ENCODE peak calls at places on chromosomes 4 and X, in four cellular contexts. C, Y, E and V are unnamed samples.
A peak's percentile ranks its signal among the peaks of the same experiment; 100 is the strongest.

GRCh38 chrX:136205882-136206281 is 45.3 kb downstream of the MAP7D3 start:
- DNase-seq in C (no peak), Y (no peak), E (no peak), V (no peak)

GRCh38 chr4:2855584-2855983 is 11.9 kb downstream of the ADD1 start:
- DNase-seq in C (no peak), Y (no peak), E (no peak), V (no peak)

GRCh38 chr4:141912831-141913230 is 276.4 kb downstream of the IL15 start:
- DNase-seq in C (no peak), Y (no peak), E (no peak), V (peak; percentile 20)

GRCh38 chrX:12570859-12571501 is 220.2 kb upstream of the PRPS2 start:
- DNase-seq in C (no peak), Y (no peak), E (no peak), V (no peak)

GRCh38 chrX:130523460-130524394 is 121.9 kb downstream of the RBMX2 start:
- DNase-seq in C (peak; percentile 26), Y (no peak), E (peak; percentile 2), V (peak; percentile 22)

GRCh38 chr4:109419679-109420078 is 13.9 kb upstream of the SEC24B start:
- DNase-seq in C (peak; percentile 28), Y (no peak), E (peak; percentile 36), V (no peak)

GRCh38 chr4:36590343-36590742 is 308.9 kb downstream of the DTHD1 start:
- DNase-seq in C (no peak), Y (no peak), E (no peak), V (no peak)

GRCh38 chr4:90118547-90119211 is 8.5 kb upstream of the CCSER1 start:
- DNase-seq in C (no peak), Y (no peak), E (no peak), V (no peak)

GRCh38 chrX:42028113-42028512 is 104.8 kb upstream of the CASK start:
- DNase-seq in C (no peak), Y (no peak), E (no peak), V (no peak)

GRCh38 chr4:148951346-148951745 is 509.1 kb upstream of the NR3C2 start:
- DNase-seq in C (no peak), Y (no peak), E (no peak), V (no peak)

GRCh38 chr4:46389301-46389761 is 597 bp downstream of the GABRA2 start:
- DNase-seq in C (no peak), Y (no peak), E (no peak), V (no peak)

GRCh38 chr4:185925910-185926360 is 113.9 kb upstream of the SORBS2 start:
- DNase-seq in C (no peak), Y (no peak), E (no peak), V (no peak)

GRCh38 chr4:88352062-88352461 is 26.6 kb upstream of the HERC6 start:
- DNase-seq in C (no peak), Y (no peak), E (peak; percentile 74), V (no peak)

GRCh38 chr4:172850838-172851237 is 317.8 kb upstream of the GALNT7 start:
- DNase-seq in C (no peak), Y (no peak), E (peak; percentile 92), V (no peak)

DNA sequence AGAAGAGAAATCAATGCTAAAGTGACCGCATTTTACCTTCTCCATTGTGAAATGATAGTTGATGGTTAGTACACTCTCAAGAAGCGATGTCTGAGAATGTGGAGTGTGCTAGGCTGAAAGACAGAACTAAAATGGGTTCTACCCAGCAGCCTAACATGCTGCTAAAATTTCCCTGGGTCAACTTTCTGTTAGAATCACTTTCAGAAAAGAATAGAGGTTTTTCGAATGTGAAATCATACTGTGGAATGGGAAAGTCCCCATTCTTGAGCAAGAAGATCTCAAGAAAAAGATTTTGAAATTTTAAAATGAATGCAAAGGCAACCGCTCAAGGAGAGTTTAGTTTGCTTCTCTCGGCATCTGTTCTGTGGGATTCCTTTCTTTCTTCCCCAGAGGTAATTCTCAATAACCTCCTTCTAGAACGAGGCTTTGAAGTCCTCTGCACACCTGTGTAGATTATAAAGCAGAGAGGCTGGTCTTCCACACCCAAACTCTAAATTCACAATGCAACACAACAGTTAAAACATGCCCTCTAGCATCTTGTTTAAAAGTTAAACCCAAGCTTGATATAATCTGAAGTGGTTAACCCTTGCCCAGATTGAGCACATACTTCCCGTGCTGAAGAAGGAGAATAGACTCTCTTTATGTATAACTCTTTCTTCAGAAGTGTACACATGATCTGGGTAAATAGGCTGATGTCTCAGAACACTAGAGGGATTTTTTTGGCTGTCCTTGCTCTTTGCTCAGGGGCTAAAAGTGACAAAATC is 208.7 kb upstream of the KLF3 start:
- DNase-seq in C (no peak), Y (no peak), E (no peak), V (no peak)
- H3K27me3 ChIP-seq in C (no peaks in the 10 kb centered on the region), Y (no peaks in the 10 kb centered on the region), E (no peaks in the 10 kb centered on the region), V (no peaks in the 10 kb centered on the region)

GRCh38 chrX:14409341-14409740 is 120.0 kb upstream of the GLRA2 start:
- DNase-seq in C (no peak), Y (no peak), E (no peak), V (no peak)
- H3K27me3 ChIP-seq in C (no peaks in the 10 kb centered on the region), Y (no peaks in the 10 kb centered on the region), E (no peaks in the 10 kb centered on the region), V (no peaks in the 10 kb centered on the region)

GRCh38 chr4:113979973-113980615 is 647 bp upstream of the ARSJ start:
- DNase-seq in C (no peak), Y (no peak), E (peak; percentile 68), V (no peak)
- H3K27me3 ChIP-seq in C (no peaks in the 10 kb centered on the region), Y (no peaks in the 10 kb centered on the region), E (no peaks in the 10 kb centered on the region), V (no peaks in the 10 kb centered on the region)

GRCh38 chr4:100555791-100556190 is 38.0 kb upstream of the EMCN start:
- DNase-seq in C (no peak), Y (no peak), E (peak; percentile 3), V (no peak)

GRCh38 chr4:100557306-100557705 is 39.5 kb upstream of the EMCN start:
- DNase-seq in C (no peak), Y (no peak), E (no peak), V (no peak)
- H3K27me3 ChIP-seq in C (no peaks in the 10 kb centered on the region), Y (no peaks in the 10 kb centered on the region), E (no peaks in the 10 kb centered on the region), V (no peaks in the 10 kb centered on the region)